ENCODE peak calls at places on chromosomes 4 and X, in five cellular contexts. One of them, this sample, is unnamed.

GRCh38 chr4:28654618-28655017 is 1794.0 kb downstream of the STIM2 start:
- DNase-seq in pancreas: no peak
- DNase-seq in K562: no peak
- DNase-seq in fibroblast of lung: no peak
- DNase-seq in brain microvascular endothelial cell: no peak
- DNase-seq in this sample: no peak

GRCh38 chr4:7761720-7762119 is 177.9 kb downstream of the AFAP1 start:
- DNase-seq in pancreas: no peak
- DNase-seq in K562: peak; percentile 52
- DNase-seq in fibroblast of lung: peak; percentile 69
- DNase-seq in brain microvascular endothelial cell: peak; percentile 57
- DNase-seq in this sample: peak; percentile 48

GRCh38 chr4:140096483-140096861 is 57.5 kb downstream of the MAML3 start:
- DNase-seq in pancreas: no peak
- DNase-seq in K562: no peak
- DNase-seq in fibroblast of lung: no peak
- DNase-seq in brain microvascular endothelial cell: no peak
- DNase-seq in this sample: no peak

GRCh38 chr4:158667651-158668198 is 4.0 kb downstream of the C4orf46 start:
- DNase-seq in pancreas: no peak
- DNase-seq in K562: peak; percentile 52
- DNase-seq in fibroblast of lung: peak; percentile 27
- DNase-seq in brain microvascular endothelial cell: peak; percentile 16
- DNase-seq in this sample: no peak

GRCh38 chr4:189597341-189597740 is 343.3 kb upstream of the FRG1 start:
- DNase-seq in pancreas: no peak
- DNase-seq in K562: no peak
- DNase-seq in fibroblast of lung: no peak
- DNase-seq in brain microvascular endothelial cell: no peak
- DNase-seq in this sample: no peak

GRCh38 chr4:108118505-108118904 is 50.2 kb downstream of the LEF1 start:
- DNase-seq in pancreas: no peak
- DNase-seq in K562: peak; percentile 44
- DNase-seq in fibroblast of lung: no peak
- DNase-seq in brain microvascular endothelial cell: peak; percentile 9
- DNase-seq in this sample: no peak

GRCh38 chr4:100590308-100590707 is 72.5 kb upstream of the EMCN start:
- DNase-seq in pancreas: no peak
- DNase-seq in K562: no peak
- DNase-seq in fibroblast of lung: no peak
- DNase-seq in brain microvascular endothelial cell: no peak
- DNase-seq in this sample: no peak

GRCh38 chrX:67543818-67544217 is at the start of gene AR:
- DNase-seq in pancreas: peak; percentile 75
- DNase-seq in K562: no peak
- DNase-seq in fibroblast of lung: peak; percentile 55
- DNase-seq in brain microvascular endothelial cell: peak; percentile 47
- DNase-seq in this sample: peak; percentile 22

GRCh38 chr4:174461438-174462106 is 60.7 kb downstream of the HPGD start:
- DNase-seq in pancreas: no peak
- DNase-seq in K562: peak; percentile 30
- DNase-seq in fibroblast of lung: peak; percentile 11
- DNase-seq in brain microvascular endothelial cell: peak; percentile 16
- DNase-seq in this sample: no peak

GRCh38 chr4:42676066-42676951 is 19.4 kb upstream of the ATP8A1 start:
- DNase-seq in pancreas: no peak
- DNase-seq in K562: no peak
- DNase-seq in fibroblast of lung: no peak
- DNase-seq in brain microvascular endothelial cell: no peak
- DNase-seq in this sample: no peak

GRCh38 chrX:14801136-14801535 is 71.7 kb downstream of the FANCB start:
- DNase-seq in pancreas: no peak
- DNase-seq in K562: no peak
- DNase-seq in fibroblast of lung: no peak
- DNase-seq in brain microvascular endothelial cell: no peak
- DNase-seq in this sample: no peak

GRCh38 chr4:21882050-21882839 is 66.3 kb downstream of the KCNIP4 start:
- DNase-seq in pancreas: no peak
- DNase-seq in K562: no peak
- DNase-seq in fibroblast of lung: peak; percentile 17
- DNase-seq in brain microvascular endothelial cell: peak; percentile 21
- DNase-seq in this sample: no peak

GRCh38 chr4:179110356-179110755 is 1668.1 kb upstream of the AGA start:
- DNase-seq in pancreas: no peak
- DNase-seq in K562: no peak
- DNase-seq in fibroblast of lung: peak; percentile 94
- DNase-seq in brain microvascular endothelial cell: peak; percentile 81
- DNase-seq in this sample: no peak

GRCh38 chrX:27186671-27187070 is 276.5 kb downstream of the PPP4R3C start:
- DNase-seq in pancreas: no peak
- DNase-seq in K562: peak; percentile 37
- DNase-seq in fibroblast of lung: peak; percentile 51
- DNase-seq in brain microvascular endothelial cell: peak; percentile 38
- DNase-seq in this sample: peak; percentile 7

GRCh38 chr4:86878640-86879039 is 13.6 kb downstream of the C4orf36 start:
- DNase-seq in pancreas: no peak
- DNase-seq in K562: no peak
- DNase-seq in fibroblast of lung: no peak
- DNase-seq in brain microvascular endothelial cell: no peak
- DNase-seq in this sample: no peak

GRCh38 chr4:16315451-16315850 is 89.2 kb upstream of the TAPT1 start:
- DNase-seq in pancreas: no peak
- DNase-seq in K562: no peak
- DNase-seq in fibroblast of lung: no peak
- DNase-seq in brain microvascular endothelial cell: no peak
- DNase-seq in this sample: no peak

GRCh38 chrX:39377171-39377570 is 575.9 kb downstream of the MID1IP1 start:
- DNase-seq in pancreas: no peak
- DNase-seq in K562: no peak
- DNase-seq in fibroblast of lung: no peak
- DNase-seq in brain microvascular endothelial cell: no peak
- DNase-seq in this sample: no peak

GRCh38 chrX:2629316-2630168 is 61.6 kb upstream of the CD99 start:
- DNase-seq in pancreas: no peak
- DNase-seq in K562: peak; percentile 51
- DNase-seq in fibroblast of lung: no peak
- DNase-seq in brain microvascular endothelial cell: no peak
- DNase-seq in this sample: no peak

GRCh38 chrX:2628751-2629315 is 62.3 kb upstream of the CD99 start:
- DNase-seq in pancreas: no peak
- DNase-seq in K562: peak; percentile 14
- DNase-seq in fibroblast of lung: no peak
- DNase-seq in brain microvascular endothelial cell: no peak
- DNase-seq in this sample: no peak

GRCh38 chrX:2627272-2627867 is 63.7 kb upstream of the CD99 start:
- DNase-seq in pancreas: no peak
- DNase-seq in K562: peak; percentile 63
- DNase-seq in fibroblast of lung: peak; percentile 46
- DNase-seq in brain microvascular endothelial cell: peak; percentile 16
- DNase-seq in this sample: no peak

GRCh38 chrX:2631743-2632532 is 59.2 kb upstream of the CD99 start:
- DNase-seq in pancreas: no peak
- DNase-seq in K562: peak; percentile 30
- DNase-seq in fibroblast of lung: no peak
- DNase-seq in brain microvascular endothelial cell: no peak
- DNase-seq in this sample: no peak

GRCh38 chrX:2626750-2627149 is 64.3 kb upstream of the CD99 start:
- DNase-seq in pancreas: no peak
- DNase-seq in K562: no peak
- DNase-seq in fibroblast of lung: no peak
- DNase-seq in brain microvascular endothelial cell: no peak
- DNase-seq in this sample: no peak
- H3K36me3 ChIP-seq in pancreas: no peaks in the 10 kb centered on the region
- H3K36me3 ChIP-seq in K562: peaks cover 25% of the 10 kb centered on the region
- H3K36me3 ChIP-seq in fibroblast of lung: peaks cover 2% of the 10 kb centered on the region
- H3K36me3 ChIP-seq in brain microvascular endothelial cell: peaks cover 29% of the 10 kb centered on the region
- H3K36me3 ChIP-seq in this sample: peaks cover 4% of the 10 kb centered on the region

GRCh38 chr4:120842046-120842445 is 80.5 kb downstream of the PRDM5 start:
- DNase-seq in pancreas: no peak
- DNase-seq in K562: no peak
- DNase-seq in fibroblast of lung: peak; percentile 76
- DNase-seq in brain microvascular endothelial cell: peak; percentile 78
- DNase-seq in this sample: no peak

GRCh38 chr4:120839974-120840751 is 82.4 kb downstream of the PRDM5 start:
- DNase-seq in pancreas: peak; percentile 68
- DNase-seq in K562: no peak
- DNase-seq in fibroblast of lung: no peak
- DNase-seq in brain microvascular endothelial cell: no peak
- DNase-seq in this sample: no peak

GRCh38 chr4:120841580-120841979 is 80.9 kb downstream of the PRDM5 start:
- DNase-seq in pancreas: no peak
- DNase-seq in K562: no peak
- DNase-seq in fibroblast of lung: peak; percentile 13
- DNase-seq in brain microvascular endothelial cell: no peak
- DNase-seq in this sample: no peak

GRCh38 chr4:120839624-120839973 is 82.9 kb downstream of the PRDM5 start:
- DNase-seq in pancreas: peak; percentile 62
- DNase-seq in K562: no peak
- DNase-seq in fibroblast of lung: no peak
- DNase-seq in brain microvascular endothelial cell: no peak
- DNase-seq in this sample: no peak

DNA sequence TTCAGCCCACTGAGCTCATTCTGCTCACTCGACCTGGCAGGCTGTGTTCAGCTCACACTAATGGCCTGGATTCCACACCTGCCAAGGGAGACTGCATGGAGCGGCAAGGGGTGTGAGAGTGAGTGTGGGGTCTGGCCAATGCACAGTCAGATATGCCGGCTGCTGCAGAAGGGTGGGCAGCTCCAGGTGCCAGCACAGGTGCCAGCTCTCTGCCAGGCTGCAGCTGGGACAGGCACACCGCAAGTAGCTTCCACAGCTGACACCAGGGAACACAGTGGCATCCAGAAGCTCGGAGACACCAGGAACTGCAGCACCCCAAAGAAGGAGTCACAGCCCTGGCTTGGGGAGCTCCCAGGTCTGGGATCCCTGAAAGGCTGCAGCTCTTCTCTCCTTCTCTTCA is 83.7 kb downstream of the PRDM5 start:
- DNase-seq in pancreas: peak; percentile 34
- DNase-seq in K562: no peak
- DNase-seq in fibroblast of lung: no peak
- DNase-seq in brain microvascular endothelial cell: no peak
- DNase-seq in this sample: no peak
- H3K36me3 ChIP-seq in pancreas: no peaks in the 10 kb centered on the region
- H3K36me3 ChIP-seq in K562: no peaks in the 10 kb centered on the region
- H3K36me3 ChIP-seq in fibroblast of lung: no peaks in the 10 kb centered on the region
- H3K36me3 ChIP-seq in brain microvascular endothelial cell: no peaks in the 10 kb centered on the region
- H3K36me3 ChIP-seq in this sample: no peaks in the 10 kb centered on the region

DNA sequence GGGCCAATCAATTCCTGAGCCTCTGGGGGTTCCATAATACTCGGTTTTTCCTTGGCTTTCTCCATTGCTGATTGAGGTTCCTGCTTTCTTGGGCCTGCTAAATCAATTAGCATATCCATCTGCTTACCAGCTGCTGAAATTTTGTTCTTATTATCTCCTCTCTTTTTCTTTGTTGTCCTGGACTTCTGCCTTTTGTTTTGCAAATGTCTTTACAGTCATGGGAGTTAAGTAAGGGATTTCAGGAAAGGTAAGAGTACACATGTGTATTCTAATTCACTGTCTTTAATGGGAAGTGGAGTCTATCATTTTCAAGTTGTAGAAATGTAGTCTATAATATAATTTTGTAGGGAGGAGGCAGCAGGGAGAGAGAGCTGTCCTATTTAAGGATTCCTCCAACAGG is 222.1 kb downstream of the MID1 start:
- DNase-seq in pancreas: no peak
- DNase-seq in K562: no peak
- DNase-seq in fibroblast of lung: no peak
- DNase-seq in brain microvascular endothelial cell: no peak
- DNase-seq in this sample: no peak
- H3K36me3 ChIP-seq in pancreas: no peaks in the 10 kb centered on the region
- H3K36me3 ChIP-seq in K562: no peaks in the 10 kb centered on the region
- H3K36me3 ChIP-seq in fibroblast of lung: no peaks in the 10 kb centered on the region
- H3K36me3 ChIP-seq in brain microvascular endothelial cell: no peaks in the 10 kb centered on the region
- H3K36me3 ChIP-seq in this sample: no peaks in the 10 kb centered on the region

GRCh38 chrX:154358829-154359228 is 15.6 kb downstream of the FLNA start:
- DNase-seq in pancreas: peak; percentile 52
- DNase-seq in K562: no peak
- DNase-seq in fibroblast of lung: no peak
- DNase-seq in brain microvascular endothelial cell: no peak
- DNase-seq in this sample: no peak

GRCh38 chrX:154358011-154358410 is 16.4 kb downstream of the FLNA start:
- DNase-seq in pancreas: peak; percentile 76
- DNase-seq in K562: no peak
- DNase-seq in fibroblast of lung: no peak
- DNase-seq in brain microvascular endothelial cell: no peak
- DNase-seq in this sample: no peak

GRCh38 chrX:154357205-154357604 is 17.2 kb downstream of the FLNA start:
- DNase-seq in pancreas: peak; percentile 73
- DNase-seq in K562: no peak
- DNase-seq in fibroblast of lung: no peak
- DNase-seq in brain microvascular endothelial cell: no peak
- DNase-seq in this sample: no peak

GRCh38 chrX:154360155-154360713 is 14.2 kb downstream of the FLNA start:
- DNase-seq in pancreas: no peak
- DNase-seq in K562: no peak
- DNase-seq in fibroblast of lung: no peak
- DNase-seq in brain microvascular endothelial cell: no peak
- DNase-seq in this sample: no peak

DNA sequence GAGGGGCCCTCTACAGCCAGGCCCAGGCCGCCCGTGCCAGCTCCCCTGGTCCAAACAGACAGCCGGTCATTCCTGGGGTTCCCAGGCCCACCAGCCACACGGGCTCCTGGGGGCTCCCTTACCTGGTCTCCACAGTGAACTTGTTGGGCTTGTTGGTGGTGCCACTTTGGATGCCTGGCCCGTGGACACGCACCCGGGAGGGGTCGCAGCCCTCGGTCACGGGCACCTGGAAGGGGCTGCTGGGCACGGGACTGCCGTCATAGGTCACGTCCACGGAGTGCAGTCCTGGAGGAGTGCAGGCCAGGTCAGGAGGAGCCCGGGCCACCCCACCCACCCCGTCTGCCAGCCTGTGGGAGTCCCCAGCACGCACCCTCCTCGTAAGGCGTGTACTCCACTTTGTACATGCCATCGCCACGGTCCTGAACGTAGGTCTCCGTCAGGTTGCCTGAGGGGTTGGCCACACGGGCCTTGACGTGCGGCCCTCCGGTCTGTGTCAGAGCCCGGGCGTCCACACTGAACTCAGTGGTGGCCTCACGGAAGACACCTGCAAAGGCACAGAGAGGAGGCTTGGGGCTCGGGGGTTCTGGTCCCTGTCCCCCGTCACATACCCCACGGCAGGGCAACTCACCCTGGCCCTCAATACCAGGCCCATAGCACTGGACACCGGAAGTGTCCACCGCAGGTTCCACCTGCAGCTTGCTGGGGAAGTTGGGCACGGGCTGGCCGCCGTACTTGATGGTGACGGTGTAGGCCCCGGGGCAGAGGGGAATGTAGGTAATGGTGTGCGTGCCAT is 14.9 kb downstream of the FLNA start:
- DNase-seq in pancreas: no peak
- DNase-seq in K562: no peak
- DNase-seq in fibroblast of lung: no peak
- DNase-seq in brain microvascular endothelial cell: no peak
- DNase-seq in this sample: no peak
- H3K36me3 ChIP-seq in pancreas: no peaks in the 10 kb centered on the region
- H3K36me3 ChIP-seq in K562: peaks cover 94% of the 10 kb centered on the region
- H3K36me3 ChIP-seq in fibroblast of lung: peaks cover 64% of the 10 kb centered on the region
- H3K36me3 ChIP-seq in brain microvascular endothelial cell: peaks cover 84% of the 10 kb centered on the region
- H3K36me3 ChIP-seq in this sample: peaks cover 90% of the 10 kb centered on the region

This sample was measured in iPS DF 6.9.